ENCODE peak calls at places on chromosome 17, in seven cellular contexts. T, G, N, O, A, P and D are unnamed samples.

GRCh38 chr17:69485901-69486643 is 71.6 kb downstream of the MAP2K6 start:
- DNase-seq in T (no peak), G (no peak), N (no peak), O (no peak), A (peak; percentile 38), P (no peak), D (no peak)

GRCh38 chr17:32928527-32929287 is 754 bp downstream of the TMEM98 start:
- DNase-seq in T (no peak), G (no peak), N (no peak), O (no peak), A (no peak), P (no peak), D (no peak)

GRCh38 chr17:10041287-10041612 is 136.2 kb upstream of the RCVRN start:
- DNase-seq in T (no peak), G (no peak), N (no peak), O (no peak), A (no peak), P (no peak), D (no peak)

GRCh38 chr17:5260542-5260941 is 21.5 kb upstream of the RABEP1 start:
- DNase-seq in T (no peak), G (peak; percentile 68), N (no peak), O (no peak), A (no peak), P (no peak), D (no peak)

GRCh38 chr17:60959011-60959410 is 281.4 kb downstream of the BCAS3 start:
- DNase-seq in T (no peak), G (no peak), N (no peak), O (no peak), A (peak; percentile 16), P (no peak), D (no peak)

GRCh38 chr17:81804559-81805399 is 829 bp downstream of the GCGR start:
- DNase-seq in T (no peak), G (no peak), N (no peak), O (no peak), A (no peak), P (no peak), D (no peak)

GRCh38 chr17:16371742-16372141 is 9.1 kb upstream of the UBB start:
- DNase-seq in T (no peak), G (no peak), N (no peak), O (no peak), A (peak; percentile 59), P (no peak), D (no peak)

GRCh38 chr17:1509255-1509943 is 7.0 kb downstream of the INPP5K start:
- DNase-seq in T (no peak), G (no peak), N (no peak), O (no peak), A (no peak), P (no peak), D (no peak)

GRCh38 chr17:36509272-36509985 is 22.9 kb downstream of the ZNHIT3 start:
- DNase-seq in T (no peak), G (no peak), N (no peak), O (no peak), A (no peak), P (no peak), D (no peak)
- H3K27ac ChIP-seq in T (no peak overlapping the region), G (no peak overlapping the region), N (no peak overlapping the region), O (no peak overlapping the region), A (no peak overlapping the region), P (no peak overlapping the region), D (no peak overlapping the region)

DNA sequence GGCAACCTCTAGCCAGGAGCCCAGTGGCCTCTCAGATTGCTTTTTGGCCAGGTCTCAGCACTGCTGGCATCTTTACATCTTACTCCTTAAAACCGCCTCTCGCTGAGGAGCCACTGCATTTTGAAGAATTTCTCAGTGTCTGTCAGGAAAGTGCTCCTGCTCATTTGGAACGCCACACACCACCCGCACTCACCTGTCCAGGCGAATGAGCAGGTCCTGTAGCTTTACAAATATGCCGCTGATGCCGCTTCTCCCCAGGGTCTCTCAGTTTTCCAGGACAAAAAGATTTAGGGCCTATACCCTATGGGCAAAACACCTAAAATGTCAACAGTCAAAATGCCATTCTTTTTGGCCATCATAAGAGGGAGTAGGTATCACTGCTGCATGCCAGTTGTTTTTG is 22.1 kb downstream of the CYB561 start:
- DNase-seq in T (no peak), G (no peak), N (no peak), O (no peak), A (no peak), P (no peak), D (no peak)
- H3K27ac ChIP-seq in T (no peak overlapping the region), G (no peak overlapping the region), N (peak overlapping the region; percentile 40), O (no peak overlapping the region), A (no peak overlapping the region), P (no peak overlapping the region), D (no peak overlapping the region)

GRCh38 chr17:40331743-40332641 is 23.0 kb downstream of the RARA start:
- DNase-seq in T (no peak), G (peak; percentile 76), N (no peak), O (no peak), A (peak; percentile 41), P (peak; percentile 95), D (peak; percentile 95)
- H3K27ac ChIP-seq in T (no peak overlapping the region), G (no peak overlapping the region), N (peak overlapping the region; percentile 88), O (no peak overlapping the region), A (peak overlapping the region; percentile 19), P (peak overlapping the region; percentile 83), D (peak overlapping the region; percentile 77)

DNA sequence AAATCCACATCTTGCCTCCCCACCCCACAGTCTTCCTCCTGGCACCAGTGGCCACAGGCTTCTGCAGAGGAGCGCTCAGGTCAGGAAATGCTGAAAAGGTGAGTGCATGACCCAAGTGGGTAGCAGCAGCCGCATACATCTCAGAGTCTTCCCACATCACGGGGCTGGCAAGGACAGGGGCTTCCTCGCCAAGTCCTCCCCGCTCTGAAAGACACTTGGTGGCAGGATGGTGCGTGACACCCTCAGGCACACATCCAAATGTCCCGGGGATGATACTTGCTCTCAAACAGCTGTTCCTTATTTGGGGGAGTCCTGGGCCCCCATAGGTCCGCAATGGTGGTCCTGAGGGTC is 8.8 kb upstream of the SLC16A5 start:
- DNase-seq in T (no peak), G (no peak), N (no peak), O (no peak), A (no peak), P (no peak), D (no peak)
- H3K27ac ChIP-seq in T (no peak overlapping the region), G (peak overlapping the region; percentile 93), N (no peak overlapping the region), O (no peak overlapping the region), A (peak overlapping the region; percentile 71), P (no peak overlapping the region), D (no peak overlapping the region)

DNA sequence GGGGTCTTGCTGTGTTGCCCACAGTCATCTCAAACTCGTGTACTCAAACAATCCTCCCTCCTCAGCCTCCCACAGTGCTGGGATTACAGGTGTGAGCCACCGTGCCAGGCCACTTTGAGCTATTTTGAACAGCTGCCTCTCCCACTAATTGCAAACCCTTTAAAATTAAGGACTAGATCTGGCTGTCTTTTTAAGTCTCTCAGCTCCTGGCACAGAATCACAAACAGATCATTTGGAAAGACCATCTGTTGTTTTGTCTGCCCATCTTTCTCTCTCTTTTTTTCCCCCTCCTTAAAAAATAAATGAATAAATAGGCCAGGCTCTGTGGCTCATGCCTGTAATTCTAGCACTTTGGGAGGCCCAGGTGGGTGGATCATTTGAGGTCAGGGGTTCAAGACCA is 10.9 kb upstream of the STAT3 start:
- DNase-seq in T (no peak), G (no peak), N (no peak), O (no peak), A (no peak), P (no peak), D (no peak)
- H3K27ac ChIP-seq in T (no peak overlapping the region), G (peak overlapping the region; percentile 55), N (no peak overlapping the region), O (no peak overlapping the region), A (no peak overlapping the region), P (no peak overlapping the region), D (no peak overlapping the region)

GRCh38 chr17:45996282-45996937 is 2.6 kb upstream of the STH start:
- DNase-seq in T (no peak), G (no peak), N (no peak), O (no peak), A (no peak), P (no peak), D (no peak)

GRCh38 chr17:45997166-45997565 is 1.9 kb upstream of the STH start:
- DNase-seq in T (no peak), G (no peak), N (no peak), O (no peak), A (no peak), P (no peak), D (no peak)

GRCh38 chr17:45994987-45995386 is 4.1 kb upstream of the STH start:
- DNase-seq in T (no peak), G (no peak), N (no peak), O (no peak), A (no peak), P (no peak), D (no peak)

GRCh38 chr17:45994228-45994627 is 4.8 kb upstream of the STH start:
- DNase-seq in T (no peak), G (no peak), N (no peak), O (no peak), A (no peak), P (no peak), D (no peak)

DNA sequence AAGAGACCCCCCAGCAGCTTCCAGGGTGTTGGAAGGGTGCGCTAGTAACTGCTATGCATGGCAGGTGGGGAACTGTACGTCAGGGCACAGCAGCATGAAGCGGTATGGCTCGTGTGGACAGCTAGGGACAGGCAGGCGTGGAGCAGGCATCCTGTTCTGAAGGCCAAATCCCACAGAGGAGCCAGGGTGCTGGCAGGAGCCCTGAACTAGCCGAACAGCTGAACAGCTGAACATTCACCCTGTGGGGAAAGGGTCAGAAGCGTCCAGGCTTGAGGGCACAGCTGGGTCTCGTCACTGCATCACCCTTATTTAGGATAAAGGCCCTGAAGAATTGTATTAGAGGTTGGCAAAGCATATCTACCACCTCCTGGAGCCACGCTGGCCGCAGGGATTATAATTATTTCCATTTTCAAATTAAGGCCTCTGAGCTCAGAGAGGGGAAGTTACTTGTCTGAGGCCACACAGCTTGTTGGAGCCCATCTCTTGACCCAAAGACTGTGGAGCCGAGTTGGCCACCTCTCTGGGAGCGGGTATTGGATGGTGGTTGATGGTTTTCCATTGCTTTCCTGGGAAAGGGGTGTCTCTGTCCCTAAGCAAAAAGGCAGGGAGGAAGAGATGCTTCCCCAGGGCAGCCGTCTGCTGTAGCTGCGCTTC is 3.3 kb upstream of the STH start:
- DNase-seq in T (no peak), G (no peak), N (no peak), O (no peak), A (no peak), P (no peak), D (no peak)
- H3K27ac ChIP-seq in T (no peak overlapping the region), G (no peak overlapping the region), N (no peak overlapping the region), O (no peak overlapping the region), A (no peak overlapping the region), P (no peak overlapping the region), D (no peak overlapping the region)

DNA sequence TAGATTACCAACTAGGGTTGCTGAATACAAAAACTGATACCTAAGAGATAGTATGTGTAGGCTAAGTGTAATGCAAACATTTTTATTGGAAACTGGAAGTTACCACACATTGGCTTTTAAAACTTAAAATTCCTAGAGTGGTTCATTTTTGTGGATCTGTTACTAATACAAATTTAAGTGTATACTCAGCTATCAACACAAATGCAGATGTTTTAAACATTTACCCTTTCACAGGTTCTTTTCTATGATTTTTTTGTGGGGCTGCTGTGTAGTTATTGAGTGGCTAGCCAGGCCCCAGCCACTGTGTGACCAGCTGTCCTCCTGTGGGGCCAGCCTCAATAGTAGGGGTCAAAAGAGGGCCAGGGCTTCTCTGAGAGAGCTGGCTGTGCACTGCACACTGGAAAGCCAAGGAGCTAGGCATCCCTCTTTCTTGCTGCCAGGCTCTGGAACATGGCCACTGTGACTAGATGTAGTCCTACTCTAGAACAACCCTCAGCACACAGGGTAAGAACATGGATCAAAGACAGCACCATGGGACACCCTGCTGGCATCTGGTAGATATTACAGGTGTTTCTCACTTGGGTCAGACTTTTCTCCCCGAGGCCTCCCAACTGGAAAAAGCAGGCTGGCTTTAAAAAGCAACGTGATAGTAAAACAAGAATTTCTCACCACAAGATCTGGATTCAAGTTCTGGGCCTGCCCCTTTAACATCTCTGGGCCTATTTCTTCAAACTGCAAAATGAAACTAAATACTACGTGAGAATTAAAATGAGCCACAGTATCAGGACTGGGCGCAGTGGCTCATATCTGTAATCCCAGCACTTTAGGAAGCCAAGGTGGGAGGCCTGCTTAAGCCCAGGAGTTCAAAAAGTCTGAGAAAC is 7.3 kb upstream of the VEZF1 start:
- DNase-seq in T (no peak), G (peak; percentile 64), N (no peak), O (peak; percentile 24), A (peak; percentile 56), P (peak; percentile 71), D (peak; percentile 31)
- H3K27ac ChIP-seq in T (peak overlapping the region; percentile 67), G (peak overlapping the region; percentile 2), N (peak overlapping the region; percentile 49), O (no peak overlapping the region), A (no peak overlapping the region), P (peak overlapping the region; percentile 71), D (peak overlapping the region; percentile 34)